ENCODE peak calls at places on chromosomes 1 and 21, in five cellular contexts. D is A549, O is K562, K is GM12878, H is IMR-90. Q is an unnamed sample.

GRCh38 chr1:47703161-47703825 is 265.4 kb downstream of the FOXD2 start:
- DNase-seq in O (no peak), H (no peak), K (no peak), D (no peak), Q (no peak)

GRCh38 chr1:85463666-85464496 is 1.1 kb downstream of the DDAH1 start:
- DNase-seq in K (no peak), H (no peak), O (no peak), D (peak; percentile 8), Q (peak; percentile 37)

GRCh38 chr1:18012686-18013085 is 94.9 kb upstream of the IGSF21 start:
- DNase-seq in K (no peak), D (no peak), O (no peak), H (no peak), Q (no peak)

GRCh38 chr1:209651148-209651547 is 1.1 kb downstream of the LAMB3 start:
- DNase-seq in K (no peak), H (peak; percentile 56), O (peak; percentile 80), D (peak; percentile 84), Q (no peak)

GRCh38 chr1:2091611-2092604 is 41.7 kb downstream of the PRKCZ start:
- DNase-seq in K (no peak), H (no peak), D (no peak), O (peak; percentile 82), Q (no peak)

GRCh38 chr21:20971296-20971921 is 26.8 kb upstream of the NCAM2 start:
- DNase-seq in D (no peak), K (no peak), H (peak; percentile 60), O (peak; percentile 35), Q (peak; percentile 65)

GRCh38 chr1:107965112-107965991 is at the start of gene VAV3:
- DNase-seq in K (no peak), H (peak; percentile 10), O (peak; percentile 16), D (peak; percentile 58), Q (peak; percentile 90)

GRCh38 chr1:216580538-216581057 is 142.6 kb downstream of the ESRRG start:
- DNase-seq in O (no peak), H (no peak), D (no peak), K (no peak), Q (peak; percentile 47)

GRCh38 chr1:221415626-221416025 is 326.3 kb downstream of the DUSP10 start:
- DNase-seq in O (no peak), H (no peak), K (no peak), D (no peak), Q (no peak)

GRCh38 chr1:192530254-192530653 is 45.3 kb upstream of the RGS1 start:
- DNase-seq in H (peak; percentile 48), O (no peak), K (peak; percentile 93), D (no peak), Q (no peak)

GRCh38 chr21:44702111-44702972 is 5.4 kb downstream of the KRTAP10-12 start:
- DNase-seq in K (no peak), D (no peak), H (no peak), O (no peak), Q (peak; percentile 9)

GRCh38 chr21:45579383-45580180 is 37.3 kb upstream of the SLC19A1 start:
- DNase-seq in H (no peak), O (no peak), K (no peak), D (no peak), Q (peak; percentile 23)

GRCh38 chr1:53765656-53766055 is 26.7 kb upstream of the GLIS1 start:
- DNase-seq in D (no peak), K (no peak), H (peak; percentile 72), O (no peak), Q (no peak)

GRCh38 chr1:94384485-94385353 is 33.5 kb upstream of the ABCD3 start:
- DNase-seq in H (no peak), K (no peak), D (peak; percentile 0), O (no peak), Q (peak; percentile 24)

GRCh38 chr1:75174031-75174760 is 40.0 kb downstream of the LHX8 start:
- DNase-seq in O (no peak), K (no peak), D (no peak), H (no peak), Q (no peak)

GRCh38 chr1:218380125-218380977 is 35.2 kb downstream of the TGFB2 start:
- DNase-seq in D (peak; percentile 59), O (no peak), K (no peak), H (peak; percentile 78), Q (no peak)

GRCh38 chr1:12386130-12386529 is 156.3 kb downstream of the VPS13D start:
- DNase-seq in H (no peak), K (no peak), O (no peak), D (no peak), Q (no peak)

GRCh38 chr1:224492632-224493031 is 58.0 kb upstream of the WDR26 start:
- DNase-seq in K (no peak), O (no peak), D (no peak), H (no peak), Q (no peak)

GRCh38 chr1:204017032-204017431 is 55.9 kb upstream of the SOX13 start:
- DNase-seq in K (no peak), H (no peak), D (no peak), O (no peak), Q (no peak)

GRCh38 chr21:34126269-34126668 is 52.9 kb downstream of the MRPS6 start:
- DNase-seq in D (no peak), H (peak; percentile 53), K (no peak), O (no peak), Q (no peak)

GRCh38 chr1:34409689-34410229 is 233.1 kb downstream of the C1orf94 start:
- DNase-seq in D (no peak), K (no peak), O (no peak), H (no peak), Q (no peak)

GRCh38 chr1:3062616-3063378 is 6.2 kb upstream of the PRDM16 start:
- DNase-seq in D (no peak), H (no peak), K (no peak), O (no peak), Q (no peak)

GRCh38 chr1:177923441-177923840 is 46.4 kb downstream of the SEC16B start:
- DNase-seq in H (no peak), O (no peak), D (no peak), K (no peak), Q (no peak)

GRCh38 chr1:235011599-235012435 is 116.8 kb downstream of the TOMM20 start:
- DNase-seq in H (peak; percentile 100), O (peak; percentile 75), K (peak; percentile 100), D (peak; percentile 75), Q (peak; percentile 39)

GRCh38 chr1:167367705-167368104 is 147.0 kb downstream of the POU2F1 start:
- DNase-seq in H (no peak), O (no peak), D (no peak), K (no peak), Q (no peak)

GRCh38 chr1:25889470-25889869 is 14.0 kb upstream of the PAQR7 start:
- DNase-seq in O (peak; percentile 50), H (peak; percentile 43), D (no peak), K (no peak), Q (no peak)

GRCh38 chr1:65527211-65527610 is 106.7 kb downstream of the LEPR start:
- DNase-seq in O (peak; percentile 27), H (peak; percentile 41), K (no peak), D (no peak), Q (peak; percentile 70)

GRCh38 chr1:200302192-200302892 is 107.5 kb downstream of the ZNF281 start:
- DNase-seq in H (peak; percentile 47), O (no peak), D (peak; percentile 38), K (no peak), Q (peak; percentile 66)

GRCh38 chr1:56817716-56818463 is 1.3 kb downstream of the FYB2 start:
- DNase-seq in H (no peak), K (no peak), O (no peak), D (no peak), Q (peak; percentile 29)
- TF ChIP-seq RCOR1 in H (no peak), K (no peak), O (no peak), D (no peak), Q (no peak)

DNA sequence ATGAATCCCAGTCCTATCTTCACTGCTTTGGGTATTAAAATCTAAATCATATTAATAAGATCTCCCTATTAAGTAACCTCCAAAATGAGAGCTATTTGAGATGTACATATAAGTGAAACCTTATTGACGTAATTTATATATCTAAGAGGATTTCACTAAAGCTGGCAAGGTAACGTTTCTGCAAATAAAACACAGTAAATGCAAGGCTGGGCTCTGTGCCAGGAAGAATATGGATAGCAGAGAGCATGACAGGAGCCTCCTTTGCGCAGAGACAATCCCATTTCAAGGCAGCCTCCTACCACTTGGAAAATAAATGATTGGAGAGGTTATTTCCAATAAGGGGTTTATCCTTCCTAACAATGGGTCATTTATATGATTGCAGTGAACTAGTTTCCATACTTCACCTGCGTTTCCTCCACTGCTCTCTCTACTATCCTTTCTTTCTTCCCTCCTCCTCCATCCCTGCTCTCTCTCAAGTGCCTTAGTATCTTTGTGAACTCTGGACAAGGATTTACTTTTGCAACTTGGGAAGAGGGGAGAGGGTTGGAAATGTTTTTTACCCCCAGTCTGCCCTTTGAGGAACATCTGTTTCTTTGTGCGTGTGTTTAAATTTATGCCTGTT is 3.0 kb upstream of the NFIA start:
- DNase-seq in D (no peak), K (no peak), H (no peak), O (no peak), Q (no peak)
- TF ChIP-seq CTCF in D (no peak), K (no peak), H (no peak), O (no peak), Q (no peak)

DNA sequence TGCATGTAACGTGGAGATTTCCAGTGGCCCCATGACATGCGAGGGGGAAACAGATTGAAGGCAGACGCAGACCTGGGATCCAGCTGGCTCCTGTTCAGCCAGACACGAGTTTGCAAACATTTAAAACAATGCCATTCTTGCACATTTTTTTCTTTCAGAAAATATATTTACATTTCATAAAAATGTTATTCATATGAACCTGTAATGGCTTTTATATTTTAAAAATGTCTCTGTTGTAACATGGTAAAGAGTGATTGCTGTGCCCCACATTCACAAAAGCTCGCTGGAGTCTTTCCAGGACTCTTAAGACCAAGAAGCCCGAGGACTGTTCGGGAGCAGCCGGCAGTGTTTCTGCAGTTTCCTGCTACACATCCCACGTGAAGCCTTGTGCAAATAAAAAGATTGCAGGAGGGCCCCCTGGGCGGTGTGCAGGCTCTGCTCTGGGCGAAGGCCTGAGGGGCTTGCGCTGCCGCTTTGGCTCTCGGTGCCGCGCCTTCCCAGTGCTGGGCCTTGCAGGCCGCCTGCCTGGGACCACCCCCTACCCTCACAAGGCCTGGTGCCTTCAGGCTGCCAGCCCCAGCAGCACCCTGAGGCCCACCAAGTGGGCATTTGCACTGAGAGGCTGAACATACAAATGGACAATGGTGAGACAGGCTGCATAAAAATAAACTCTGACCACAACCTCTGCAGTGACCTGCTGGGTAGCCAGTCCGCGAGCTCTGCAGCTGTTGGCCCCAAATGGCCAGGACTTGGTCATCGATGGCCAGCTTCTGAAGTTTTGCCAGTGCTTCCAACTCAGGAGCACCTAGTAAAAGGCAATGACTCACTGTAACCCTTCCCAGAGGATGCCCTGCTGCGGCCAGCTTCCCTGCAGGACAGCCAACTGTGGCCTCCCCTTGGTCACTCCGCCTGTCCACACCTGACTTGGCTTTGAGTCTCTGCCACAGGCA is 185.1 kb downstream of the DYRK1A start:
- DNase-seq in K (no peak), D (no peak), O (no peak), H (no peak), Q (no peak)
- H3K27ac ChIP-seq in K (no peak overlapping the region), D (no peak overlapping the region), O (no peak overlapping the region), H (no peak overlapping the region), Q (no peak overlapping the region)

GRCh38 chr1:156898971-156899657 is 5.6 kb downstream of the PEAR1 start:
- DNase-seq in O (no peak), D (no peak), H (no peak), K (no peak), Q (no peak)

GRCh38 chr1:156896490-156897033 is 3.0 kb downstream of the PEAR1 start:
- DNase-seq in H (peak; percentile 92), O (no peak), D (peak; percentile 96), K (no peak), Q (peak; percentile 46)

GRCh38 chr1:156900019-156900718 is 6.7 kb downstream of the PEAR1 start:
- DNase-seq in D (no peak), K (no peak), O (peak; percentile 59), H (peak; percentile 77), Q (no peak)

GRCh38 chr1:156897078-156897825 is 3.7 kb downstream of the PEAR1 start:
- DNase-seq in D (peak; percentile 75), K (no peak), O (no peak), H (peak; percentile 67), Q (no peak)

GRCh38 chr1:156898151-156898550 is 4.6 kb downstream of the PEAR1 start:
- DNase-seq in O (no peak), D (no peak), K (no peak), H (peak; percentile 72), Q (peak; percentile 75)
- TF ChIP-seq RCOR1 in O (no peak), D (no peak), K (no peak), H (no peak), Q (no peak)